ENCODE peak calls at places on chromosomes 7 and 10, in nine cellular contexts. F is pancreas; H is IMR-90; Y is left lung; P is astrocyte; D is right cardiac atrium; S is psoas muscle; N is heart left ventricle; W is CD4-positive, CD25-positive, alpha-beta regulatory T cell. Q is an unnamed sample. For H3K9me3, the result is how much of the 10 kb centered on the place peaks cover.

GRCh38 chr10:92387289-92387940 is 96.4 kb downstream of the MARCHF5 start:
- DNase-seq in F (no peak), H (peak), Y (no peak), P (peak), D (no peak), S (peak), N (peak), W (peak), Q (no peak)

GRCh38 chr10:24552346-24553016 is 171.2 kb downstream of the ARHGAP21 start:
- DNase-seq in F (peak), H (no peak), Y (peak), P (no peak), D (no peak), S (peak), N (no peak), W (peak), Q (no peak)

GRCh38 chr7:121297843-121298242 is 31.0 kb upstream of the WNT16 start:
- DNase-seq in F (no peak), H (no peak), Y (no peak), P (no peak), D (no peak), S (no peak), N (no peak), W (no peak), Q (no peak)

GRCh38 chr10:63773962-63774361 is 252.8 kb downstream of the REEP3 start:
- DNase-seq in F (no peak), H (no peak), Y (no peak), P (no peak), D (no peak), S (no peak), N (no peak), W (no peak), Q (no peak)

GRCh38 chr10:26488344-26488743 is 50.2 kb downstream of the APBB1IP start:
- DNase-seq in F (no peak), H (no peak), Y (no peak), P (peak), D (no peak), S (no peak), N (no peak), W (no peak), Q (no peak)

GRCh38 chr7:114051871-114052324 is 133.1 kb upstream of the PPP1R3A start:
- DNase-seq in F (no peak), H (no peak), Y (no peak), P (no peak), D (no peak), S (no peak), N (no peak), W (no peak), Q (no peak)

GRCh38 chr10:106267591-106267990 is 896.9 kb downstream of the SORCS1 start:
- DNase-seq in F (no peak), H (no peak), Y (no peak), P (no peak), D (peak), S (no peak), N (no peak), W (no peak), Q (no peak)

GRCh38 chr7:81462672-81463071 is 307.2 kb downstream of the HGF start:
- DNase-seq in F (no peak), H (peak), Y (no peak), P (peak), D (no peak), S (no peak), N (no peak), W (no peak), Q (no peak)

GRCh38 chr7:2632717-2633537 is 1.1 kb downstream of the TTYH3 start:
- DNase-seq in F (peak), H (peak), Y (peak), P (peak), D (peak), S (peak), N (peak), W (peak), Q (no peak)

GRCh38 chr7:1679326-1679965 is 9.4 kb downstream of the ELFN1 start:
- DNase-seq in F (peak), H (no peak), Y (peak), P (no peak), D (no peak), S (no peak), N (no peak), W (no peak), Q (no peak)

GRCh38 chr10:17607603-17608332 is 9.4 kb downstream of the HACD1 start:
- DNase-seq in F (no peak), H (peak), Y (no peak), P (peak), D (no peak), S (no peak), N (no peak), W (peak), Q (peak)

GRCh38 chr7:45972629-45973312 is 51.7 kb upstream of the IGFBP3 start:
- DNase-seq in F (no peak), H (no peak), Y (no peak), P (no peak), D (no peak), S (no peak), N (no peak), W (no peak), Q (no peak)

GRCh38 chr10:44320727-44321126 is 64.2 kb downstream of the CXCL12 start:
- DNase-seq in F (no peak), H (no peak), Y (no peak), P (no peak), D (no peak), S (no peak), N (no peak), W (no peak), Q (no peak)

GRCh38 chr7:17155529-17155928 is 142.9 kb upstream of the AHR start:
- DNase-seq in F (no peak), H (no peak), Y (no peak), P (no peak), D (no peak), S (no peak), N (no peak), W (no peak), Q (no peak)

DNA sequence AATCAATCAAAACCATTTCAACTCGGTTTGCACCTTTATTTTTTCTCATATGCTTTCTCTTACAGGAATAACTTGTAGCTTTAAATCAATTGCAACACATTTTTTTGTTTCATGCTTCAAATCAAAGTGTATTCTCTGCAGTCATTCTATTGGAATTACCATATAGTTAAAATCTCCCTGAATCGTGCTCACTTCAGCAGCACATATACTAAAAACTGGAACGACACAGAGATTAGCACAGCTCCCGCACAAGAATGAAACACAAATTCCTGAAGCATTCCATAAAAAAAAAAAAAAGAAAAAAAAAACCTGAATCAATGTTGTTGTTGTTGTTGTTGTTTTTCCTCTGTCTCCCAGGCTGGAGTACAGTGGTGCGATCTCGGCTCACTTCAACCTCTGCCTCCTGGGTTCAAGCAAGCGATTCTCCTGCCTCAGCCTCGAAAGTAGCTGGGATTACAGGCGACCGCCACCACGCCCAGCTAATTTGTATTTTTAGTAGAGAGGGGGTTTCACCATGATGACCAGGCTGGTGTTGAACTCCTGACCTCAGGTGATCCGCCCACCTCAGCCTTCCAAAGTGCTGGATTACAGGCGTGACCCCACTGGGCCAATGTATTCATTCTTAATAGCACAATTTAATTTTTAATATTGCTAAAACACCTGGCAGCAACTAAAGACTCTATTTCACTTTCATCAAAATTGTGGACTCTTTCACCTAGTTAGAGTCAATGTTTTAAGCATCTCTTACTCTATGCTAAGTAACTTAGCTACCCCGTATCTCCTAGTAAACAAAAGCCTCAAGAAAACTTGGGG is 26.3 kb downstream of the ANKRD61 start:
- DNase-seq in F (no peak), H (no peak), Y (no peak), P (no peak), D (no peak), S (no peak), N (no peak), W (no peak), Q (no peak)
- H3K4me3 ChIP-seq in F (peak), H (peak), Y (peak), P (peak), D (no peak), S (peak), N (peak), W (peak), Q (peak)

GRCh38 chr7:153943428-153944370 is 108.5 kb upstream of the DPP6 start:
- DNase-seq in F (no peak), H (no peak), Y (no peak), P (no peak), D (no peak), S (no peak), N (no peak), W (no peak), Q (no peak)
- H3K9me3 ChIP-seq in F (under half), H (under half), Y (under half), P (under half), D (under half), S (under half), N (under half), W (under half), Q (under half)

DNA sequence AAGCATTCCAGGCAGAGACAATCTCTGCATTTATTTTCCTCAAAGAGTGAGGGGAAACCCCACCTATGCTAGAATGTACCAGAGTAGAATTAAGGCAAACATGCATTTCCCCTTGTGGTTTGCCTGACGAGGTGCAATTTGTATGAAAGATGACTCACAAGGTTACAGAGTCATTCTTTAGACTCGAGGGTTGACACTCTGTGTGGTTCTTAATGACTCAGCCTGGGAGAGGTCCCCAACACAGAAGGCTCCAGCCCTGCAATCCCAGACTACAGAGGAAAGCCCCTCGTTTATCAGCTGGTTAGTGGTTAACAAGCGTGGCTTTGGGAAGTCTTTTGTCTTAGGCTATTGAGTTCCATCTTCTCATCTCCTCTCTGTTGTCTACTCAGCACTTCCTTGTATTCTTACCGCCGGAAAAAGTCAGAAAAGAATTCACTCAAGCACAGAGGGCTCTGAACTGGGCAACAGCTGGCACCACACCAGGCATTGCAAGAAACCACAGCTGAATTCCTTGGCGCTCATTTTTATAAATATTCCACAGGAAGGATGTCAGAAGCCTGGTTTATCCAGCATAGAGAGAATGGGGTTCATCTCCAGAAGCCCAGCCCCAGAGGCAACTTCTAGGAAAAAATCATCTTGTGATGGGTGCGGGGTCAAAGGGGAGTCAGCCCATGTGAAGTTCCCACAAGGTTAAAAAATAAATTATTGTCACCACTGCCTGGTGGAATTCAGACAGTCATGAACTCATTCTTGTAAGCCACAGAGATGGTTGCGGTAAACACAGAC is 24.4 kb upstream of the SVIL start:
- DNase-seq in F (no peak), H (peak), Y (peak), P (peak), D (no peak), S (peak), N (peak), W (peak), Q (peak)
- H3K27ac ChIP-seq in F (no peak), H (peak), Y (peak), P (peak), D (peak), S (peak), N (no peak), W (peak), Q (peak)

GRCh38 chr10:49318028-49318427 is 19.1 kb downstream of the C10orf71 start:
- DNase-seq in F (no peak), H (no peak), Y (no peak), P (no peak), D (no peak), S (no peak), N (no peak), W (no peak), Q (no peak)
- H3K4me3 ChIP-seq in F (no peak), H (no peak), Y (no peak), P (no peak), D (no peak), S (no peak), N (no peak), W (no peak), Q (no peak)

DNA sequence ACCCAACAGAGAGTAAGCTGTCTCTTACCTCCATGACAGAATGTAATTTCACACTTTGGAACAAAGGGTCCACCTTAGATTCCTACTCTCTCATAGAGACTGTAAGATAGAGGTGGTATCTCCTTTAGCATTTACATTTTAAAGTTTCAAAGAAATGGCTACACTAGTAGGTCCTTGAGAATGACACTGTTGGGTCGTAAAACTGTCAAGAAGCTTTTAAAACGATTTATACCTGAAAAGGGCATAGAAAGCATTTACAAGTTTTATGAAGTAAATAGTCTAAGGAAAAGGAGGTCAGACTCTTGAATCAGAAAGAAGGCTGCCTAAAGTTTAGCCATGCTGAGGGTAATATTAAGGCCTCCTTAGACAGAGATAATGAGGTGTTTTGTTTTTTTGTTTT is 1212.4 kb upstream of the PHF14 start:
- DNase-seq in F (no peak), H (no peak), Y (no peak), P (no peak), D (no peak), S (no peak), N (no peak), W (no peak), Q (no peak)
- H3K9me3 ChIP-seq in F (under half), H (under half), Y (under half), P (under half), D (under half), S (under half), N (under half), W (under half), Q (under half)

GRCh38 chr10:78450807-78451485 is 417.3 kb downstream of the RPS24 start:
- DNase-seq in F (no peak), H (no peak), Y (no peak), P (no peak), D (no peak), S (no peak), N (no peak), W (no peak), Q (no peak)

GRCh38 chr10:78450239-78450638 is 416.6 kb downstream of the RPS24 start:
- DNase-seq in F (no peak), H (no peak), Y (no peak), P (no peak), D (no peak), S (no peak), N (no peak), W (no peak), Q (no peak)

GRCh38 chr10:78452782-78453181 is 419.1 kb downstream of the RPS24 start:
- DNase-seq in F (peak), H (no peak), Y (no peak), P (no peak), D (no peak), S (no peak), N (no peak), W (no peak), Q (no peak)

GRCh38 chr10:78448994-78449418 is 415.3 kb downstream of the RPS24 start:
- DNase-seq in F (no peak), H (no peak), Y (no peak), P (no peak), D (no peak), S (no peak), N (no peak), W (no peak), Q (no peak)

GRCh38 chr10:78451592-78451991 is 417.9 kb downstream of the RPS24 start:
- DNase-seq in F (no peak), H (peak), Y (no peak), P (no peak), D (peak), S (no peak), N (peak), W (no peak), Q (no peak)
- H3K27ac ChIP-seq in F (no peak), H (no peak), Y (no peak), P (no peak), D (no peak), S (no peak), N (no peak), W (no peak), Q (no peak)

GRCh38 chr10:6781133-6781770 is 201.2 kb upstream of the PRKCQ start:
- DNase-seq in F (no peak), H (no peak), Y (no peak), P (no peak), D (no peak), S (no peak), N (no peak), W (no peak), Q (no peak)
- H3K4me3 ChIP-seq in F (no peak), H (no peak), Y (no peak), P (no peak), D (no peak), S (no peak), N (no peak), W (no peak), Q (no peak)